ENCODE peak calls at places on chromosome 9, in four cellular contexts. One of them, this sample, is unnamed.

GRCh38 chr9:131721096-131721495 is 18.8 kb downstream of the RAPGEF1 start:
- DNase-seq in endothelial cell: no peak
- DNase-seq in heart right ventricle: no peak
- DNase-seq in spleen: peak; percentile 58
- DNase-seq in this sample: no peak

GRCh38 chr9:77384406-77384805 is 207.1 kb downstream of the VPS13A start:
- DNase-seq in endothelial cell: no peak
- DNase-seq in spleen: no peak
- DNase-seq in heart right ventricle: no peak
- DNase-seq in this sample: no peak

GRCh38 chr9:136311433-136312375 is 7.8 kb upstream of the CCDC187 start:
- DNase-seq in spleen: no peak
- DNase-seq in endothelial cell: no peak
- DNase-seq in heart right ventricle: peak; percentile 12
- DNase-seq in this sample: no peak

GRCh38 chr9:121809356-121810050 is 158.1 kb downstream of the DAB2IP start:
- DNase-seq in spleen: no peak
- DNase-seq in endothelial cell: no peak
- DNase-seq in heart right ventricle: no peak
- DNase-seq in this sample: no peak

GRCh38 chr9:79360387-79361347 is 211.1 kb upstream of the TLE4 start:
- DNase-seq in endothelial cell: no peak
- DNase-seq in spleen: no peak
- DNase-seq in heart right ventricle: no peak
- DNase-seq in this sample: no peak

GRCh38 chr9:107239474-107239873 is 43.6 kb upstream of the RAD23B start:
- DNase-seq in heart right ventricle: no peak
- DNase-seq in spleen: no peak
- DNase-seq in endothelial cell: no peak
- DNase-seq in this sample: no peak

GRCh38 chr9:112212926-112213325 is 37.8 kb upstream of the SUSD1 start:
- DNase-seq in spleen: no peak
- DNase-seq in heart right ventricle: no peak
- DNase-seq in endothelial cell: no peak
- DNase-seq in this sample: no peak

GRCh38 chr9:124480621-124480981 is 26.6 kb downstream of the NR5A1 start:
- DNase-seq in heart right ventricle: no peak
- DNase-seq in spleen: no peak
- DNase-seq in endothelial cell: peak; percentile 63
- DNase-seq in this sample: no peak

GRCh38 chr9:110078626-110079025 is 129.3 kb downstream of the C9orf152 start:
- DNase-seq in heart right ventricle: no peak
- DNase-seq in endothelial cell: no peak
- DNase-seq in spleen: no peak
- DNase-seq in this sample: no peak

GRCh38 chr9:100317706-100318105 is 35.0 kb downstream of the TEX10 start:
- DNase-seq in endothelial cell: no peak
- DNase-seq in spleen: no peak
- DNase-seq in heart right ventricle: no peak
- DNase-seq in this sample: no peak

GRCh38 chr9:116940614-116941215 is 253.6 kb downstream of the TRIM32 start:
- DNase-seq in spleen: no peak
- DNase-seq in endothelial cell: no peak
- DNase-seq in heart right ventricle: no peak
- DNase-seq in this sample: no peak
- TF ChIP-seq CTCF in spleen: no peak
- TF ChIP-seq CTCF in endothelial cell: no peak
- TF ChIP-seq CTCF in heart right ventricle: no peak
- TF ChIP-seq CTCF in this sample: no peak

DNA sequence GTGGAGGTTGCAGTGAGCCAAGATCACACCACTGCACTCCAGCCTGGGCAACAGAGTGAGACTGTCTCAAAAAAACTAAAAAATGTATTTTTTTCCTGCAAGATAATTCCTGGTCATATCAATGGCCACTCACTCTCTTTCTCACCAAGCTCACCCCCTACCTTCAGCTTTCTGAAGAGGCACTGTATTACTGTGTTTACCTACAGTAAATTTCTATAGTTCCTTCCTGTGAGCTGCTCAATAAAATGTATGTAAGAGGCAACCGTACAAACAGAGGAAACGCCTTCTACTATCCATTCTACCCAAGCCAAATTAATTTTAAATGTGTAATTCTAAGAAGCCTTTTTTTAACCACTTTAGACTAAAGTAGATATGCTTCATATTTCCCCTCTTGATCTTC is 929.3 kb upstream of the DMAC1 start:
- DNase-seq in endothelial cell: no peak
- DNase-seq in heart right ventricle: no peak
- DNase-seq in spleen: no peak
- DNase-seq in this sample: no peak
- TF ChIP-seq CTCF in endothelial cell: no peak
- TF ChIP-seq CTCF in heart right ventricle: no peak
- TF ChIP-seq CTCF in spleen: no peak
- TF ChIP-seq CTCF in this sample: no peak

GRCh38 chr9:87250205-87250604 is 247.5 kb upstream of the DAPK1 start:
- DNase-seq in spleen: no peak
- DNase-seq in endothelial cell: no peak
- DNase-seq in heart right ventricle: no peak
- DNase-seq in this sample: no peak
- TF ChIP-seq CTCF in spleen: no peak
- TF ChIP-seq CTCF in endothelial cell: no peak
- TF ChIP-seq CTCF in heart right ventricle: no peak
- TF ChIP-seq CTCF in this sample: no peak

GRCh38 chr9:137743695-137744094 is 124.9 kb downstream of the EHMT1 start:
- DNase-seq in spleen: peak; percentile 59
- DNase-seq in endothelial cell: no peak
- DNase-seq in heart right ventricle: no peak
- DNase-seq in this sample: no peak
- TF ChIP-seq CTCF in spleen: no peak
- TF ChIP-seq CTCF in endothelial cell: no peak
- TF ChIP-seq CTCF in heart right ventricle: no peak
- TF ChIP-seq CTCF in this sample: no peak

DNA sequence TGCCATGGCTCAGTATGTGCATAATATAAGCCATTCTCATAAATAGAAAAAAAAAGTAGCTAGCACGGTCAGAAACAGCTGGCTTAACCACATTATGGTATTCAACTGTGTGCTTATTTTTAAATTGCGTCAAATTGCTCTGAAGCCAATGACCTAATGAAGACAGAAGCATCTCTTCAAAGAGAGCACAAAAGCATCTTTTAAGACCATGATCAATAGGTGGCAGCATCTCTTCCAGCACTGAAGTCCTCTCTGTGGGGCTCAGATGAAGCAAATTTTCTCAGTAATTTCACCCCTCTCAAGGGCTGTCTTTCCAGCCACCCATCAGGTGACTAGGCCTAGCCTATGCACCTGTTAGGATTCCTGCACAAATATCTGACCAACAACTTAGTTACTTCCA is 251.4 kb downstream of the GLIS3 start:
- DNase-seq in endothelial cell: no peak
- DNase-seq in spleen: no peak
- DNase-seq in heart right ventricle: no peak
- DNase-seq in this sample: no peak
- TF ChIP-seq CTCF in endothelial cell: no peak
- TF ChIP-seq CTCF in spleen: no peak
- TF ChIP-seq CTCF in heart right ventricle: peak; percentile 42
- TF ChIP-seq CTCF in this sample: no peak

GRCh38 chr9:97484134-97484533 is 17.3 kb upstream of the TMOD1 start:
- DNase-seq in heart right ventricle: no peak
- DNase-seq in spleen: no peak
- DNase-seq in endothelial cell: no peak
- DNase-seq in this sample: no peak

GRCh38 chr9:97487880-97488279 is 13.6 kb upstream of the TMOD1 start:
- DNase-seq in heart right ventricle: no peak
- DNase-seq in endothelial cell: no peak
- DNase-seq in spleen: no peak
- DNase-seq in this sample: no peak

GRCh38 chr9:97491216-97491999 is 10.1 kb upstream of the TMOD1 start:
- DNase-seq in heart right ventricle: no peak
- DNase-seq in endothelial cell: no peak
- DNase-seq in spleen: no peak
- DNase-seq in this sample: no peak

DNA sequence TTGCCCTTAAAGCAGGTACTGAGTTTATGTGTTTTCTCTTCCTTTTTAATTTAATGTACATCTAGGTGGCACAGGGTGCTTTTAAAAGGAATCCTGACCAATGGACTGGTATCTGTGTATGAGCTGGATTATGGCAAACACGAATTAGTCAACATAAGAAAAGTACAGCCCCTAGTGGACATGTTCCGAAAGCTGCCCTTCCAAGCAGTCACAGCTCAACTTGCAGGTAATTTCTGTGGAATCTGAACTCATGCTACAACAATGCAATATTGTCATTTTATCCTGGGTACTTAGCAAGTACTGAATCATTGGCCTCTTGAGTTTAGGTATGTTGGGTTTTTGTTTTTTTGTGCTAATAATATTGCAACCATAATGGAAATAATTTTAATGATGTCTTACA is 14.4 kb upstream of the TMOD1 start:
- DNase-seq in heart right ventricle: no peak
- DNase-seq in spleen: no peak
- DNase-seq in endothelial cell: no peak
- DNase-seq in this sample: no peak
- TF ChIP-seq CTCF in heart right ventricle: peak; percentile 20
- TF ChIP-seq CTCF in spleen: no peak
- TF ChIP-seq CTCF in endothelial cell: peak; percentile 45
- TF ChIP-seq CTCF in this sample: no peak

GRCh38 chr9:91256235-91256634 is 105.5 kb downstream of the AUH start:
- DNase-seq in spleen: no peak
- DNase-seq in heart right ventricle: no peak
- DNase-seq in endothelial cell: no peak
- DNase-seq in this sample: no peak

GRCh38 chr9:91255327-91255726 is 106.4 kb downstream of the AUH start:
- DNase-seq in endothelial cell: no peak
- DNase-seq in spleen: no peak
- DNase-seq in heart right ventricle: no peak
- DNase-seq in this sample: no peak

GRCh38 chr9:91248707-91249106 is 113.0 kb downstream of the AUH start:
- DNase-seq in endothelial cell: no peak
- DNase-seq in spleen: no peak
- DNase-seq in heart right ventricle: no peak
- DNase-seq in this sample: no peak

GRCh38 chr9:91258448-91258847 is 103.3 kb downstream of the AUH start:
- DNase-seq in endothelial cell: no peak
- DNase-seq in spleen: no peak
- DNase-seq in heart right ventricle: no peak
- DNase-seq in this sample: no peak

DNA sequence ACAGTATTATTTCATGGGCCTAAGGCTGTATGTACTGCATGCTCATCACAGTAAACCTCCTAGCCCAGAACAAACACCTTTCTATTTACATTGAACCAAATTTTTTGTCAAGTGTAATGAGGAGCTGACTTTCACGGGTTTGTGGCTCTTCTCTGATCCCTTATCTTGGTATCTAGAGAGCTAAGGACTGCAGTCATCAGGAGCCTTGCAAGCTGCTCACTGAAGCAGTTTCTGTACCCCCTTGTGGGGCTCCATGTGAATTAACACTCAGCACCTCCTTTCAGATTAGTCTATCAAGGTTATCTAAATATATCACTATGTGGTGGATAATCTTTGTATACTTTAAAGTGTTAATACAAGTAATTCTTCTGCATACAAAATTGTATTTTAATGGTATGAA is 108.2 kb downstream of the AUH start:
- DNase-seq in spleen: no peak
- DNase-seq in endothelial cell: no peak
- DNase-seq in heart right ventricle: no peak
- DNase-seq in this sample: no peak
- TF ChIP-seq CTCF in spleen: no peak
- TF ChIP-seq CTCF in endothelial cell: no peak
- TF ChIP-seq CTCF in heart right ventricle: no peak
- TF ChIP-seq CTCF in this sample: no peak

DNA sequence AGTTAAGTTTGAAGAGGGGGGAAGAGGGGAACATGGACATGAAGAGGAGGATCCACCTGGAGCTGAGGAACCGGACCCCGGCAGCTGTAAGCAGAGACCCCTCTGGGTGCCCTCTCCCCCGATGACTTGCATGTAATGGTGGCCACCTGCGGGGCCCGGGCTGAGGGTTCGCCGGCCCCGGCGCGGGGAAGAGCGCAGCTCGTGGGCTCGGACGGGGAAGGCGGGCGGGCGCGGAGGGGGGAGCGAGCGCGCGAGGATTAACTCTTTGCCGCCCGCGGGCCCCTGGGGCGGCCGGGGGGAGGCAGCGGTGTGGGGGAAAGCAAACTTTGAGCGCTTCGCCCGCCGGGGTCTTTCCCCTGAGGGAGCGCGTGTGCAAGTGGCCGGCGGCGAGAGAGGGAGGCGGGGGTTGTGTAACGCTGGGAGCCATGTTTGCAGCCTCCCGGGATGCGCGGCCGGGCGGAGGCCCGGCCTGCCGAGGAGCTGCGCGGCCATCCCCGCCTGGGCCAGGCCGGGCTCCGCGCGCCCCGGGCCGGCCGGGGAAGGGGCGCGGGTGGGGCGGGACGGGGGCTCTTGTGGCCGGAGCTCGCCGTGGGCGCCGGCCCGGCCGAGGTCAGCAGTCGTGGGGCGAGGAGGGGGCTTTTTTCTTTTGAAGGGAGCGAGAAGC is 515 bp downstream of the ANP32B start:
- DNase-seq in endothelial cell: peak; percentile 48
- DNase-seq in spleen: peak; percentile 93
- DNase-seq in heart right ventricle: peak; percentile 68
- DNase-seq in this sample: no peak
- TF ChIP-seq CTCF in endothelial cell: peak; percentile 20
- TF ChIP-seq CTCF in spleen: no peak
- TF ChIP-seq CTCF in heart right ventricle: no peak
- TF ChIP-seq CTCF in this sample: no peak

This sample was measured in omental fat pad.